ENCODE peak calls at places on chromosomes 1 and 21, in eight cellular contexts. One of them, this sample, is unnamed.
A peak's percentile ranks its signal among the peaks of the same experiment; 100 is the strongest.

GRCh38 chr1:25486602-25487001 is 55.9 kb downstream of the MACO1 start:
- DNase-seq in body of pancreas: no peak
- DNase-seq in A549: peak; percentile 24
- DNase-seq in colonic mucosa: no peak
- DNase-seq in brain microvascular endothelial cell: no peak
- DNase-seq in left ventricle myocardium inferior: no peak
- DNase-seq in nephron progenitor cell: no peak
- DNase-seq in H1: no peak
- DNase-seq in this sample: peak; percentile 35

GRCh38 chr1:109530457-109531204 is 9.0 kb upstream of the GPR61 start:
- DNase-seq in H1: no peak
- DNase-seq in nephron progenitor cell: peak; percentile 43
- DNase-seq in brain microvascular endothelial cell: no peak
- DNase-seq in body of pancreas: no peak
- DNase-seq in A549: no peak
- DNase-seq in left ventricle myocardium inferior: no peak
- DNase-seq in colonic mucosa: no peak
- DNase-seq in this sample: no peak

GRCh38 chr1:208009303-208009702 is 98.4 kb upstream of the CD34 start:
- DNase-seq in H1: no peak
- DNase-seq in brain microvascular endothelial cell: no peak
- DNase-seq in colonic mucosa: no peak
- DNase-seq in A549: no peak
- DNase-seq in body of pancreas: no peak
- DNase-seq in nephron progenitor cell: no peak
- DNase-seq in left ventricle myocardium inferior: no peak
- DNase-seq in this sample: no peak

GRCh38 chr1:151563376-151563775 is 23.3 kb downstream of the TUFT1 start:
- DNase-seq in body of pancreas: no peak
- DNase-seq in H1: no peak
- DNase-seq in nephron progenitor cell: no peak
- DNase-seq in A549: no peak
- DNase-seq in left ventricle myocardium inferior: no peak
- DNase-seq in colonic mucosa: no peak
- DNase-seq in brain microvascular endothelial cell: no peak
- DNase-seq in this sample: no peak

GRCh38 chr1:85502625-85503083 is 37.7 kb upstream of the DDAH1 start:
- DNase-seq in nephron progenitor cell: peak; percentile 9
- DNase-seq in A549: peak; percentile 65
- DNase-seq in brain microvascular endothelial cell: peak; percentile 72
- DNase-seq in colonic mucosa: peak; percentile 65
- DNase-seq in H1: peak; percentile 3
- DNase-seq in body of pancreas: peak; percentile 81
- DNase-seq in left ventricle myocardium inferior: no peak
- DNase-seq in this sample: peak; percentile 86

GRCh38 chr1:164813781-164814180 is 254.8 kb downstream of the PBX1 start:
- DNase-seq in left ventricle myocardium inferior: no peak
- DNase-seq in H1: no peak
- DNase-seq in colonic mucosa: no peak
- DNase-seq in A549: no peak
- DNase-seq in brain microvascular endothelial cell: no peak
- DNase-seq in nephron progenitor cell: no peak
- DNase-seq in body of pancreas: no peak
- DNase-seq in this sample: no peak

GRCh38 chr1:236064674-236065508 is at the start of gene NID1:
- DNase-seq in A549: peak; percentile 35
- DNase-seq in left ventricle myocardium inferior: peak; percentile 91
- DNase-seq in body of pancreas: peak; percentile 72
- DNase-seq in nephron progenitor cell: peak; percentile 88
- DNase-seq in colonic mucosa: peak; percentile 56
- DNase-seq in H1: peak; percentile 39
- DNase-seq in brain microvascular endothelial cell: peak; percentile 43
- DNase-seq in this sample: peak; percentile 77

GRCh38 chr21:41398831-41399230 is 27.2 kb upstream of the MX1 start:
- DNase-seq in H1: no peak
- DNase-seq in A549: no peak
- DNase-seq in body of pancreas: no peak
- DNase-seq in nephron progenitor cell: no peak
- DNase-seq in colonic mucosa: no peak
- DNase-seq in brain microvascular endothelial cell: no peak
- DNase-seq in left ventricle myocardium inferior: no peak
- DNase-seq in this sample: no peak

GRCh38 chr1:223745731-223746130 is 33.4 kb downstream of the CAPN2 start:
- DNase-seq in H1: no peak
- DNase-seq in brain microvascular endothelial cell: no peak
- DNase-seq in body of pancreas: no peak
- DNase-seq in left ventricle myocardium inferior: no peak
- DNase-seq in nephron progenitor cell: no peak
- DNase-seq in A549: no peak
- DNase-seq in colonic mucosa: no peak
- DNase-seq in this sample: no peak

GRCh38 chr1:99648107-99648506 is 2.2 kb downstream of the PALMD start:
- DNase-seq in colonic mucosa: no peak
- DNase-seq in left ventricle myocardium inferior: peak; percentile 73
- DNase-seq in brain microvascular endothelial cell: no peak
- DNase-seq in H1: no peak
- DNase-seq in body of pancreas: peak; percentile 10
- DNase-seq in A549: peak; percentile 58
- DNase-seq in nephron progenitor cell: no peak
- DNase-seq in this sample: peak; percentile 76

GRCh38 chr1:112797221-112797620 is 82.1 kb upstream of the PPM1J start:
- DNase-seq in H1: no peak
- DNase-seq in nephron progenitor cell: no peak
- DNase-seq in brain microvascular endothelial cell: no peak
- DNase-seq in body of pancreas: no peak
- DNase-seq in left ventricle myocardium inferior: no peak
- DNase-seq in colonic mucosa: no peak
- DNase-seq in A549: no peak
- DNase-seq in this sample: no peak

GRCh38 chr21:42379425-42380215 is 13.3 kb upstream of the TFF1 start:
- DNase-seq in brain microvascular endothelial cell: no peak
- DNase-seq in colonic mucosa: no peak
- DNase-seq in H1: no peak
- DNase-seq in left ventricle myocardium inferior: no peak
- DNase-seq in nephron progenitor cell: no peak
- DNase-seq in A549: no peak
- DNase-seq in body of pancreas: no peak
- DNase-seq in this sample: no peak

GRCh38 chr1:114468047-114468446 is 43.0 kb downstream of the TRIM33 start:
- DNase-seq in nephron progenitor cell: no peak
- DNase-seq in left ventricle myocardium inferior: no peak
- DNase-seq in body of pancreas: no peak
- DNase-seq in brain microvascular endothelial cell: no peak
- DNase-seq in A549: no peak
- DNase-seq in colonic mucosa: no peak
- DNase-seq in H1: no peak
- DNase-seq in this sample: no peak

GRCh38 chr1:23908453-23909341 is 4.5 kb downstream of the CNR2 start:
- DNase-seq in A549: no peak
- DNase-seq in colonic mucosa: no peak
- DNase-seq in H1: no peak
- DNase-seq in body of pancreas: no peak
- DNase-seq in brain microvascular endothelial cell: no peak
- DNase-seq in left ventricle myocardium inferior: no peak
- DNase-seq in nephron progenitor cell: no peak
- DNase-seq in this sample: no peak

GRCh38 chr1:173248247-173248940 is 41.3 kb upstream of the TNFSF4 start:
- DNase-seq in nephron progenitor cell: no peak
- DNase-seq in brain microvascular endothelial cell: no peak
- DNase-seq in H1: no peak
- DNase-seq in A549: no peak
- DNase-seq in left ventricle myocardium inferior: no peak
- DNase-seq in colonic mucosa: no peak
- DNase-seq in body of pancreas: no peak
- DNase-seq in this sample: no peak

GRCh38 chr1:26156285-26157038 is 2.4 kb upstream of the FAM110D start:
- DNase-seq in nephron progenitor cell: peak; percentile 40
- DNase-seq in A549: no peak
- DNase-seq in body of pancreas: no peak
- DNase-seq in brain microvascular endothelial cell: no peak
- DNase-seq in left ventricle myocardium inferior: peak; percentile 76
- DNase-seq in H1: no peak
- DNase-seq in colonic mucosa: no peak
- DNase-seq in this sample: no peak

GRCh38 chr1:211910136-211910884 is 79.7 kb upstream of the LPGAT1 start:
- DNase-seq in brain microvascular endothelial cell: no peak
- DNase-seq in colonic mucosa: no peak
- DNase-seq in H1: no peak
- DNase-seq in A549: no peak
- DNase-seq in left ventricle myocardium inferior: no peak
- DNase-seq in body of pancreas: no peak
- DNase-seq in nephron progenitor cell: no peak
- DNase-seq in this sample: no peak

GRCh38 chr1:21022279-21023040 is 154.2 kb downstream of the EIF4G3 start:
- DNase-seq in left ventricle myocardium inferior: no peak
- DNase-seq in nephron progenitor cell: no peak
- DNase-seq in A549: peak; percentile 96
- DNase-seq in H1: no peak
- DNase-seq in colonic mucosa: peak; percentile 72
- DNase-seq in body of pancreas: peak; percentile 77
- DNase-seq in brain microvascular endothelial cell: peak; percentile 97
- DNase-seq in this sample: peak; percentile 99
- TF ChIP-seq CTCF in left ventricle myocardium inferior: no peak
- TF ChIP-seq CTCF in nephron progenitor cell: no peak
- TF ChIP-seq CTCF in A549: no peak
- TF ChIP-seq CTCF in H1: no peak
- TF ChIP-seq CTCF in colonic mucosa: no peak
- TF ChIP-seq CTCF in body of pancreas: no peak
- TF ChIP-seq CTCF in brain microvascular endothelial cell: no peak
- TF ChIP-seq CTCF in this sample: no peak

DNA sequence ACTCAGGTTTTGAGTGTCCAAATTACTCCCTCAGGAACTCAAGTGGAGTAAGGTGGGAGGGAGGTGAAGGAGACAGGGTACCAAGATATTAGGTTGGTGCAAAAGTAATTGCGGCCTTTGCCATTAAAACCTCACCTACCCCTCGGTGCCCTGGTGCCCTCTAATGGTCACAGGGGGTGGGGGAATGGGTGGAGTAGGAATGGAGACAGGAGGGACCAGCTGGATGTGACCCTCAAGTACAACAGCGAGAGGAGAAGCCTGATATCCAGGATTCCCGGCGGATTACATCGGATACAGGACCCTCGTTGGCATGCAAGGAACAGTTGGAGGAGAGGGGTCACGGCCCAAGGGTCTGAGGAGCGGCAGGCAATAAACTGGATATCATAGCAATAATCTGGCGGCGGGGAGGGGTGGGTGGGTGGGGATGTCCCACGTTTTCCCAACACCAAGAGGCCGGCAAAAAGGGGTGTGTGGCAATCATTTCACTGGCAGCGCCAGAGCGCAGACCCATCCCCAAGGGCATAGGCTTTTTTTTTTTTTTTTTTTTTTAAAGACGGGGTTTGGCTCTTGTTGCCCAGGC is 4.3 kb upstream of the ZBTB7B start:
- DNase-seq in H1: no peak
- DNase-seq in nephron progenitor cell: no peak
- DNase-seq in body of pancreas: no peak
- DNase-seq in A549: no peak
- DNase-seq in colonic mucosa: no peak
- DNase-seq in left ventricle myocardium inferior: no peak
- DNase-seq in brain microvascular endothelial cell: no peak
- DNase-seq in this sample: no peak
- TF ChIP-seq CTCF in H1: peak; percentile 32
- TF ChIP-seq CTCF in nephron progenitor cell: no peak
- TF ChIP-seq CTCF in body of pancreas: no peak
- TF ChIP-seq CTCF in A549: peak; percentile 7
- TF ChIP-seq CTCF in colonic mucosa: no peak
- TF ChIP-seq CTCF in left ventricle myocardium inferior: no peak
- TF ChIP-seq CTCF in brain microvascular endothelial cell: peak; percentile 18
- TF ChIP-seq CTCF in this sample: peak; percentile 15

GRCh38 chr1:31122101-31122735 is 56.7 kb upstream of the PUM1 start:
- DNase-seq in colonic mucosa: no peak
- DNase-seq in body of pancreas: no peak
- DNase-seq in nephron progenitor cell: no peak
- DNase-seq in left ventricle myocardium inferior: no peak
- DNase-seq in brain microvascular endothelial cell: no peak
- DNase-seq in H1: no peak
- DNase-seq in A549: no peak
- DNase-seq in this sample: no peak

GRCh38 chr1:31122779-31123178 is 57.3 kb upstream of the PUM1 start:
- DNase-seq in H1: no peak
- DNase-seq in colonic mucosa: no peak
- DNase-seq in body of pancreas: no peak
- DNase-seq in A549: no peak
- DNase-seq in left ventricle myocardium inferior: no peak
- DNase-seq in nephron progenitor cell: no peak
- DNase-seq in brain microvascular endothelial cell: no peak
- DNase-seq in this sample: peak; percentile 56

GRCh38 chr1:31127266-31127665 is 61.7 kb upstream of the PUM1 start:
- DNase-seq in brain microvascular endothelial cell: peak; percentile 75
- DNase-seq in colonic mucosa: no peak
- DNase-seq in left ventricle myocardium inferior: no peak
- DNase-seq in A549: no peak
- DNase-seq in H1: no peak
- DNase-seq in body of pancreas: no peak
- DNase-seq in nephron progenitor cell: no peak
- DNase-seq in this sample: peak; percentile 51
- TF ChIP-seq CTCF in brain microvascular endothelial cell: peak; percentile 25
- TF ChIP-seq CTCF in colonic mucosa: no peak
- TF ChIP-seq CTCF in left ventricle myocardium inferior: no peak
- TF ChIP-seq CTCF in A549: no peak
- TF ChIP-seq CTCF in H1: no peak
- TF ChIP-seq CTCF in body of pancreas: no peak
- TF ChIP-seq CTCF in nephron progenitor cell: no peak
- TF ChIP-seq CTCF in this sample: peak; percentile 22

DNA sequence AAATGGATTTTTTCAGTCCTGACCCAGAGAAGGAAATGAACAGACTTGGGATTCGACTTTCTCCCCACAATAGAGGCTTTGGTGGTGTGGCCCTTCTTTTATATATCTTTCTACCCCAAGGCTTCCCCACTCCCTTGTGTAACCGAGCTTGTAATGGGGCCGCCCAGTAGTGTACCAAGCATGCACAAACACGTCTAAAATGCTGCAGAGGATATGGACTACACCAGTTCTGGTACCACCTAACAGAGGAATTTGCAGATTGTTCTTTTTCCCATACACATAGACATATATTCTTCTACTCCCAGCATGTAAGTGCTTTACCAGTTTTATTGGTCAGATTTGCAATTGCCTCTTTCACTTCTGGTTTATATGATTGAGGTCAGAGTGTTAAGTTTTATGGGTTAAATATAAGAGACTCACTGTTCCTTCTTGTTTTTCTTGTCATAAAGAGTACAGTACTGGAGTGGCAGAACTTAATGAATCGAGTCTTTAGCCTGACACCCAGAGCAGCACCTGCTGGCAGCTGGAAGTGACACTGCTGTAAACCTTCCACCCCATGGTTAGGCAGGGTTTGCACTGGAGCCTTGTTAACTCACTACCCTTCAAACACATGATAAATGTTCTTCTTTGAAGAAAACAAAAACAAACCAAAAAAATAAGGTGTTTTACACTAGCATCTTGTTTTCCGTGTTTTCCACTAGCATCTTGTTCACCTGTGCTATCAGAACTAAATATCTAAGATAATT is 198.6 kb downstream of the PTPRC start:
- DNase-seq in colonic mucosa: peak; percentile 49
- DNase-seq in body of pancreas: no peak
- DNase-seq in brain microvascular endothelial cell: no peak
- DNase-seq in nephron progenitor cell: no peak
- DNase-seq in left ventricle myocardium inferior: no peak
- DNase-seq in H1: no peak
- DNase-seq in A549: no peak
- DNase-seq in this sample: no peak
- TF ChIP-seq CTCF in colonic mucosa: no peak
- TF ChIP-seq CTCF in body of pancreas: no peak
- TF ChIP-seq CTCF in brain microvascular endothelial cell: no peak
- TF ChIP-seq CTCF in nephron progenitor cell: no peak
- TF ChIP-seq CTCF in left ventricle myocardium inferior: no peak
- TF ChIP-seq CTCF in H1: no peak
- TF ChIP-seq CTCF in A549: no peak
- TF ChIP-seq CTCF in this sample: no peak

This sample was measured in cardiac fibroblast.